ENCODE peak calls at places on chromosomes 2 and 18, in five cellular contexts. One of them, this sample, is unnamed.

GRCh38 chr2:232518844-232519243 is 1.3 kb upstream of the PRSS56 start:
- DNase-seq in iris pigment epithelial cell: no peak
- DNase-seq in stimulated activated CD4-positive, alpha-beta T cell treated with anti-CD3 and anti-CD28 coated beads, Interleukin-1b, Interleukin-23, amount 100 ng/mL, for 1 hour: no peak
- DNase-seq in RKO: no peak
- DNase-seq in ACHN: no peak
- DNase-seq in this sample: no peak

GRCh38 chr2:83874712-83875430 is 584.2 kb downstream of the SUCLG1 start:
- DNase-seq in RKO: no peak
- DNase-seq in ACHN: no peak
- DNase-seq in stimulated activated CD4-positive, alpha-beta T cell treated with anti-CD3 and anti-CD28 coated beads, Interleukin-1b, Interleukin-23, amount 100 ng/mL, for 1 hour: no peak
- DNase-seq in iris pigment epithelial cell: no peak
- DNase-seq in this sample: no peak

GRCh38 chr2:119024568-119024967 is 82.6 kb downstream of the MARCO start:
- DNase-seq in ACHN: no peak
- DNase-seq in RKO: no peak
- DNase-seq in stimulated activated CD4-positive, alpha-beta T cell treated with anti-CD3 and anti-CD28 coated beads, Interleukin-1b, Interleukin-23, amount 100 ng/mL, for 1 hour: no peak
- DNase-seq in iris pigment epithelial cell: no peak
- DNase-seq in this sample: no peak

GRCh38 chr2:154952346-154953010 is 254.0 kb downstream of the KCNJ3 start:
- DNase-seq in ACHN: no peak
- DNase-seq in stimulated activated CD4-positive, alpha-beta T cell treated with anti-CD3 and anti-CD28 coated beads, Interleukin-1b, Interleukin-23, amount 100 ng/mL, for 1 hour: no peak
- DNase-seq in iris pigment epithelial cell: no peak
- DNase-seq in RKO: no peak
- DNase-seq in this sample: no peak

GRCh38 chr2:151640087-151640486 is 94.2 kb downstream of the NEB start:
- DNase-seq in RKO: no peak
- DNase-seq in ACHN: no peak
- DNase-seq in stimulated activated CD4-positive, alpha-beta T cell treated with anti-CD3 and anti-CD28 coated beads, Interleukin-1b, Interleukin-23, amount 100 ng/mL, for 1 hour: no peak
- DNase-seq in iris pigment epithelial cell: no peak
- DNase-seq in this sample: no peak

GRCh38 chr18:8706545-8706980 is 1.2 kb downstream of the MTCL1 start:
- DNase-seq in ACHN: no peak
- DNase-seq in stimulated activated CD4-positive, alpha-beta T cell treated with anti-CD3 and anti-CD28 coated beads, Interleukin-1b, Interleukin-23, amount 100 ng/mL, for 1 hour: no peak
- DNase-seq in RKO: peak
- DNase-seq in iris pigment epithelial cell: no peak
- DNase-seq in this sample: no peak

GRCh38 chr2:215830313-215830712 is 183.0 kb downstream of the MREG start:
- DNase-seq in iris pigment epithelial cell: peak
- DNase-seq in stimulated activated CD4-positive, alpha-beta T cell treated with anti-CD3 and anti-CD28 coated beads, Interleukin-1b, Interleukin-23, amount 100 ng/mL, for 1 hour: no peak
- DNase-seq in ACHN: no peak
- DNase-seq in RKO: peak
- DNase-seq in this sample: peak

GRCh38 chr18:63073481-63073880 is 246.1 kb downstream of the BCL2 start:
- DNase-seq in iris pigment epithelial cell: no peak
- DNase-seq in ACHN: peak
- DNase-seq in RKO: peak
- DNase-seq in stimulated activated CD4-positive, alpha-beta T cell treated with anti-CD3 and anti-CD28 coated beads, Interleukin-1b, Interleukin-23, amount 100 ng/mL, for 1 hour: no peak
- DNase-seq in this sample: no peak

GRCh38 chr2:27776097-27776496 is 4.6 kb downstream of the MRPL33 start:
- DNase-seq in ACHN: no peak
- DNase-seq in RKO: no peak
- DNase-seq in stimulated activated CD4-positive, alpha-beta T cell treated with anti-CD3 and anti-CD28 coated beads, Interleukin-1b, Interleukin-23, amount 100 ng/mL, for 1 hour: no peak
- DNase-seq in iris pigment epithelial cell: peak
- DNase-seq in this sample: peak

GRCh38 chr2:136246086-136246669 is 128.2 kb upstream of the CXCR4 start:
- DNase-seq in iris pigment epithelial cell: peak
- DNase-seq in RKO: no peak
- DNase-seq in ACHN: peak
- DNase-seq in stimulated activated CD4-positive, alpha-beta T cell treated with anti-CD3 and anti-CD28 coated beads, Interleukin-1b, Interleukin-23, amount 100 ng/mL, for 1 hour: no peak
- DNase-seq in this sample: peak

GRCh38 chr2:26597197-26597596 is 44.0 kb downstream of the CIB4 start:
- DNase-seq in ACHN: no peak
- DNase-seq in RKO: peak
- DNase-seq in iris pigment epithelial cell: no peak
- DNase-seq in stimulated activated CD4-positive, alpha-beta T cell treated with anti-CD3 and anti-CD28 coated beads, Interleukin-1b, Interleukin-23, amount 100 ng/mL, for 1 hour: no peak
- DNase-seq in this sample: no peak

GRCh38 chr2:218259099-218259921 is 1.5 kb upstream of the GPBAR1 start:
- DNase-seq in stimulated activated CD4-positive, alpha-beta T cell treated with anti-CD3 and anti-CD28 coated beads, Interleukin-1b, Interleukin-23, amount 100 ng/mL, for 1 hour: no peak
- DNase-seq in RKO: peak
- DNase-seq in iris pigment epithelial cell: peak
- DNase-seq in ACHN: no peak
- DNase-seq in this sample: peak

This sample was measured in astrocyte.